ENCODE peak calls at places on chromosome 3, in eight cellular contexts. K is breast epithelium, F is AG10803, I is cardiac fibroblast, P is right atrium auricular region, B is stomach, R is Peyer's patch, O is left ventricle myocardium inferior. S is an unnamed sample.

GRCh38 chr3:157467165-157467564 is 30.5 kb downstream of the PTX3 start:
- DNase-seq in K (no peak), F (peak; percentile 56), I (peak; percentile 72), P (no peak), B (no peak), R (no peak), O (no peak), S (peak; percentile 64)

GRCh38 chr3:182118081-182118480 is 406.4 kb downstream of the SOX2 start:
- DNase-seq in K (no peak), F (no peak), I (no peak), P (no peak), B (no peak), R (no peak), O (no peak), S (peak; percentile 49)

GRCh38 chr3:171458056-171458856 is 1.9 kb downstream of the TNIK start:
- DNase-seq in K (no peak), F (no peak), I (no peak), P (no peak), B (peak; percentile 35), R (peak; percentile 59), O (peak; percentile 20), S (no peak)

GRCh38 chr3:149239357-149239936 is 17.8 kb upstream of the CP start:
- DNase-seq in K (no peak), F (no peak), I (no peak), P (no peak), B (no peak), R (no peak), O (no peak), S (no peak)

GRCh38 chr3:169305460-169305859 is 358.1 kb downstream of the MECOM start:
- DNase-seq in K (no peak), F (no peak), I (no peak), P (no peak), B (peak; percentile 50), R (no peak), O (no peak), S (no peak)

GRCh38 chr3:171383206-171384018 is 76.8 kb downstream of the TNIK start:
- DNase-seq in K (peak; percentile 48), F (peak; percentile 81), I (peak; percentile 68), P (no peak), B (no peak), R (no peak), O (no peak), S (peak; percentile 21)

GRCh38 chr3:168220609-168221008 is 124.9 kb upstream of the GOLIM4 start:
- DNase-seq in K (no peak), F (no peak), I (no peak), P (no peak), B (no peak), R (no peak), O (no peak), S (no peak)

GRCh38 chr3:135927170-135927569 is 38.4 kb upstream of the PPP2R3A start:
- DNase-seq in K (peak; percentile 28), F (peak; percentile 82), I (no peak), P (no peak), B (no peak), R (no peak), O (no peak), S (peak; percentile 35)

GRCh38 chr3:138195491-138195890 is 8.4 kb downstream of the ARMC8 start:
- DNase-seq in K (no peak), F (no peak), I (no peak), P (no peak), B (no peak), R (no peak), O (no peak), S (no peak)

GRCh38 chr3:73512095-73512494 is 112.6 kb downstream of the PDZRN3 start:
- DNase-seq in K (no peak), F (no peak), I (no peak), P (no peak), B (no peak), R (no peak), O (no peak), S (no peak)

GRCh38 chr3:15262021-15262420 is 56.0 kb downstream of the CAPN7 start:
- DNase-seq in K (no peak), F (no peak), I (no peak), P (peak; percentile 57), B (no peak), R (no peak), O (no peak), S (no peak)

GRCh38 chr3:15263120-15263519 is 57.1 kb downstream of the CAPN7 start:
- DNase-seq in K (no peak), F (no peak), I (no peak), P (peak; percentile 50), B (no peak), R (no peak), O (no peak), S (no peak)

GRCh38 chr3:15261274-15261673 is 55.2 kb downstream of the CAPN7 start:
- DNase-seq in K (no peak), F (no peak), I (no peak), P (no peak), B (no peak), R (no peak), O (no peak), S (no peak)

GRCh38 chr3:15258720-15259119 is 52.7 kb downstream of the CAPN7 start:
- DNase-seq in K (no peak), F (no peak), I (no peak), P (peak; percentile 58), B (no peak), R (no peak), O (no peak), S (no peak)

DNA sequence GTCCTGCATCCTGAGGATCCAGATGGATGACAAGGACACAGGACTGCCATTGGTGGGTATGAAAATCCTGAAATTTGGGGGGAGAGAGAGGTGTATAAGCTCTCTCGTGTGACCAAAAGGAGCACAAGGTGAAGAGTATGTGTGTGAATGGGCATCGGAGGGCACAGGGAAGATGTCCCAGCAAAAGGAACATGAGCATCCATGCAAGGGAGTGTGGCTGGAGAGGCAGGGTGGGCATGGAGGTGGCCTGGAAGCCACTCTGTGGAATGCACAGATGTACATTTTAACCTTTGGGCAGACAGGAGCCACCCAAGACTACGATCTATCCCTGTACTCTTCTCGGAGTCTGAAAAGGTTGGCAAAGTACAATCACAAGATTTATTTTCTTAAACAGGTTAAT is 54.5 kb downstream of the CAPN7 start:
- DNase-seq in K (no peak), F (no peak), I (no peak), P (peak; percentile 46), B (no peak), R (no peak), O (no peak), S (no peak)
- TF ChIP-seq CTCF in K (no peak), F (no peak), I (no peak), P (no peak), B (no peak), R (no peak), O (no peak), S (no peak)

DNA sequence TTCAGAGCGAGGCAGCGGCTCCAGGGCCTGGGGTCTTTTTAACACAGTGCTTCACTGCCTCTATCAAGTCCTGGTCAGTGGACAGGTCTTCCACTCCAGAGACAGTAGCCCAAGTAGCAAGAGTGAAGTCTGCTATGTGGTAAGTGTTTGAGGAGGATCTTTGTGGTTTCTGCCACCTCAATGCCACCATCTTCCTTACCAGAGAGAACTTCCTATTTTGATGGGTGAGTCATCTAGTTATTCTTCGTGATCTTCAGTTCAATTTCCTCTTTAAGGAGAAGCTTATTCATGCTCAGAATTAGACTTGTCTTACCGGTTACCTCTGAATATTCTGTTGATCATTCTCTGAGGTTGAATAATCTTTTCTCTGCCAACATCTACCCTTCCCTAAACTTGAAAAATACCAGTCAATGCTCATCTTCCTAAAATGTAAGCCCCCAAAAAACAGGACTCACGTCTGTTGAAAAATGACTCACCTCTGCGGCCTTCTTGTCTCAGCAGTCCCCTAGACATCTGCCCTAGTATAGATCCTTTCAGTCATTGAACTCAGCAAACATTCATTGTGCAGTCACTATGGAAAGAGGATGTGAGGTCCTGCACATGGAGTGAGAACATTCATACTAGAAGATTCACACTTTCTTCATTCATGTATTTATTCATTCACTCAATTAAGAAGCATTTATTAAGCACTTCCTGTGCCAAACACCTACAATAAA is 32.2 kb upstream of the BCL6 start:
- DNase-seq in K (no peak), F (peak; percentile 18), I (peak; percentile 35), P (no peak), B (no peak), R (no peak), O (no peak), S (peak; percentile 23)
- H3K4me3 ChIP-seq in K (no peak overlapping the region), F (no peak overlapping the region), I (no peak overlapping the region), P (no peak overlapping the region), B (no peak overlapping the region), R (no peak overlapping the region), O (no peak overlapping the region), S (no peak overlapping the region)

GRCh38 chr3:195003893-195004289 is 267.1 kb downstream of the XXYLT1 start:
- DNase-seq in K (no peak), F (no peak), I (no peak), P (peak; percentile 18), B (no peak), R (no peak), O (no peak), S (no peak)

GRCh38 chr3:195001261-195001660 is 269.7 kb downstream of the XXYLT1 start:
- DNase-seq in K (no peak), F (no peak), I (no peak), P (peak; percentile 43), B (no peak), R (no peak), O (no peak), S (no peak)

GRCh38 chr3:195004512-195005250 is 266.3 kb downstream of the XXYLT1 start:
- DNase-seq in K (no peak), F (no peak), I (no peak), P (peak; percentile 50), B (no peak), R (no peak), O (no peak), S (no peak)

GRCh38 chr3:195003006-195003892 is 267.7 kb downstream of the XXYLT1 start:
- DNase-seq in K (peak; percentile 54), F (peak; percentile 77), I (peak; percentile 65), P (peak; percentile 64), B (no peak), R (no peak), O (peak; percentile 84), S (peak; percentile 83)

DNA sequence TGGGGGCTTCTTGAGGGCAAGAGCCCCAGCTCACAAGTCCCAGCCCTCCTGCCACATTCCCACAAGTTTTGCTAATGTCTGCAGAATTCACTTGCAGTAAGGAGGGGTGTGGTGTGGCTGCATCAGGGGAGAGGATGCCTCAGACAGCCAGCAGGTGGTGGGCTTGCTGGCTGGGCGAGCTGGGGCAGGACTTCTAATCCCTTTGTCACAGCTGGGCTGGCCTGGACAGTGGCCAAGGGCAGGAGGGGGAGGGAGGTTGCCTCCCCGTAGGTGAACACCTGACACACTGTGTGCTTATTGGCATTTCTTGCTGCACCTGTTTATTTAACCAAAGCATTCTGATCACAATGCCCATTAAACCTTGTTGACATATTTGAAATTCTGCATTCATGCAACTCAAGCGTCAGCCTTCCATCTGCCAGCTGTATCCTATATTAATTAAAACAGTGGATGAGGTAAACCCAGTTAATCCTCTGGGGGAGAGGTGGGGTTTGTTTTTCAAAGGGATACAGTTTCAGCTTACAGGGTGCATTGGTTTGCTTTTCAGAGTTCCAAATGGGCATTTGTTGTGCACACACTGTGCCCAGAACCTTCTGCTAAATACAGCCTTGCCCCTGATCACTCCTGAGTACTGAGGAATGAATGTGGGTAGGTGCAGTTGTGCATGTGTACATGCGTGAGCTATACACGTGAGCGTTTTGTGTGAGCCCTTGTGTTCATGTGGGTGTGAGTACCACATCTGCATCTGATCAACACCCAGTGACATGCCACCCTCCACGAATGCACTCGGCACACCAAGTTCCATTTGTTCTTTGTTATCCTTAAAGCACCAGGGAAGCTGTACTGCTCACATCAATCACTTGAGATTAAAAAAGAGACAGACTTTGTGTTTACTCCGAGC is 268.7 kb downstream of the XXYLT1 start:
- DNase-seq in K (peak; percentile 20), F (peak; percentile 34), I (peak; percentile 50), P (peak; percentile 57), B (peak; percentile 78), R (peak; percentile 66), O (peak; percentile 63), S (peak; percentile 35)
- TF ChIP-seq CTCF in K (peak; percentile 26), F (peak; percentile 50), I (peak; percentile 64), P (peak; percentile 79), B (peak; percentile 47), R (peak; percentile 59), O (peak; percentile 76), S (peak; percentile 37)

GRCh38 chr3:177633671-177634207 is 436.5 kb upstream of the TBL1XR1 start:
- DNase-seq in K (no peak), F (peak; percentile 81), I (peak; percentile 88), P (no peak), B (no peak), R (no peak), O (no peak), S (peak; percentile 93)
- H3K4me3 ChIP-seq in K (no peak overlapping the region), F (no peak overlapping the region), I (no peak overlapping the region), P (no peak overlapping the region), B (no peak overlapping the region), R (no peak overlapping the region), O (no peak overlapping the region), S (no peak overlapping the region)